ENCODE peak calls at places on chromosomes 11 and 22, in ten cellular contexts. B is naive thymus-derived CD4-positive, alpha-beta T cell; D is activated CD8-positive, alpha-beta T cell treated with anti-CD3 and anti-CD28 coated beads for 36 hours; J is GM12865; W is stimulated activated CD8-positive, alpha-beta memory T cell treated with anti-CD3 and anti-CD28 coated beads, Interleukin-15, amount 100 ng/mL, for 1 hour; L is heart right ventricle; N is HTR-8/SVneo; A is kidney tubule cell; C is breast epithelium; Z is pancreas. G is an unnamed sample.

GRCh38 chr11:125373426-125374391 is 122.4 kb downstream of the FEZ1 start:
- DNase-seq in Z (no peak), A (no peak), L (peak), D (no peak), N (no peak), C (no peak), J (peak), B (no peak), W (no peak), G (no peak)

GRCh38 chr11:4194889-4195288 is 100.3 kb downstream of the RRM1 start:
- DNase-seq in J (no peak), C (no peak), L (no peak), Z (no peak), B (no peak), A (no peak), N (no peak), D (no peak), W (no peak), G (no peak)

GRCh38 chr11:114466742-114467141 is 27.5 kb downstream of the REXO2 start:
- DNase-seq in D (no peak), N (no peak), L (no peak), C (no peak), A (no peak), Z (no peak), W (no peak), B (no peak), J (no peak), G (no peak)

GRCh38 chr11:70871881-70872280 is 380.5 kb downstream of the SHANK2 start:
- DNase-seq in D (no peak), J (no peak), L (no peak), B (no peak), Z (no peak), N (no peak), A (peak), C (no peak), W (no peak), G (no peak)

GRCh38 chr11:106986673-106987072 is 31.6 kb downstream of the GUCY1A2 start:
- DNase-seq in Z (no peak), D (no peak), N (no peak), J (no peak), B (no peak), C (no peak), L (no peak), A (no peak), W (no peak), G (no peak)

GRCh38 chr11:15742626-15743243 is 613.6 kb downstream of the SOX6 start:
- DNase-seq in J (no peak), N (no peak), W (no peak), C (no peak), L (no peak), B (no peak), Z (no peak), D (no peak), A (peak), G (no peak)

GRCh38 chr11:18853086-18853720 is 61.6 kb upstream of the PTPN5 start:
- DNase-seq in L (no peak), Z (no peak), W (no peak), C (no peak), A (peak), N (peak), D (no peak), J (peak), B (no peak), G (no peak)

GRCh38 chr22:45534339-45535192 is 31.9 kb downstream of the FBLN1 start:
- DNase-seq in B (no peak), J (no peak), C (no peak), Z (no peak), D (no peak), A (no peak), L (no peak), W (no peak), N (no peak), G (no peak)

GRCh38 chr22:43436536-43437267 is 24.9 kb downstream of the MPPED1 start:
- DNase-seq in Z (no peak), C (no peak), L (no peak), A (no peak), J (no peak), D (no peak), B (no peak), W (no peak), N (no peak), G (no peak)

GRCh38 chr11:60900673-60901404 is 5.5 kb downstream of the PRPF19 start:
- DNase-seq in L (no peak), D (no peak), C (no peak), Z (no peak), N (no peak), W (no peak), B (no peak), A (no peak), J (no peak), G (no peak)

GRCh38 chr11:45301537-45302246 is 15.6 kb upstream of the SYT13 start:
- DNase-seq in Z (no peak), D (no peak), W (no peak), C (no peak), N (no peak), J (no peak), A (no peak), B (no peak), L (no peak), G (no peak)

GRCh38 chr22:40626826-40627225 is 9.7 kb downstream of the MRTFA start:
- DNase-seq in Z (no peak), C (no peak), N (no peak), A (no peak), B (no peak), D (no peak), J (no peak), W (no peak), L (no peak), G (no peak)

GRCh38 chr11:87879118-87879517 is 296.1 kb downstream of the RAB38 start:
- DNase-seq in W (no peak), B (no peak), L (no peak), J (no peak), N (no peak), D (no peak), C (no peak), A (no peak), Z (no peak), G (no peak)

GRCh38 chr22:46084943-46085830 is 65.1 kb upstream of the PPARA start:
- DNase-seq in C (peak), W (no peak), Z (peak), L (peak), B (no peak), J (no peak), A (peak), D (no peak), N (no peak), G (no peak)

GRCh38 chr11:70594031-70594430 is 195.7 kb downstream of the CTTN start:
- DNase-seq in J (no peak), A (no peak), B (no peak), Z (no peak), W (no peak), C (no peak), L (no peak), D (no peak), N (no peak), G (no peak)

G was measured in activated T-helper 9 cell treated with anti-CD3 and anti-CD28 coated beads, Interleukin-2, amount 50 U/mL, for 16 hours.